ENCODE peak calls at places on chromosomes 6 and 20, in four cellular contexts. One of them, this sample, is unnamed.
A peak's percentile ranks its signal among the peaks of the same experiment; 100 is the strongest.

GRCh38 chr20:35023624-35024023 is 68.0 kb downstream of the MYH7B start:
- DNase-seq in GM12878: no peak
- DNase-seq in H1: no peak
- DNase-seq in K562: no peak
- DNase-seq in this sample: no peak

GRCh38 chr20:50418890-50419642 is 91.1 kb upstream of the PTPN1 start:
- DNase-seq in H1: no peak
- DNase-seq in K562: no peak
- DNase-seq in GM12878: no peak
- DNase-seq in this sample: no peak

GRCh38 chr6:56954389-56955170 is at the start of gene BEND6:
- DNase-seq in K562: peak; percentile 86
- DNase-seq in H1: peak; percentile 17
- DNase-seq in GM12878: no peak
- DNase-seq in this sample: peak; percentile 87

GRCh38 chr6:27541212-27541931 is 68.5 kb upstream of the ZNF184 start:
- DNase-seq in K562: peak; percentile 65
- DNase-seq in H1: no peak
- DNase-seq in GM12878: no peak
- DNase-seq in this sample: peak; percentile 14

GRCh38 chr6:56232446-56232845 is 14.9 kb downstream of the COL21A1 start:
- DNase-seq in GM12878: no peak
- DNase-seq in K562: no peak
- DNase-seq in H1: no peak
- DNase-seq in this sample: no peak

GRCh38 chr6:56517155-56517745 is 125.4 kb downstream of the DST start:
- DNase-seq in K562: no peak
- DNase-seq in H1: no peak
- DNase-seq in GM12878: no peak
- DNase-seq in this sample: peak; percentile 84

GRCh38 chr6:135600086-135600702 is 102.7 kb upstream of the AHI1 start:
- DNase-seq in GM12878: no peak
- DNase-seq in K562: no peak
- DNase-seq in H1: no peak
- DNase-seq in this sample: no peak

GRCh38 chr6:18431581-18431980 is 44.4 kb downstream of the RNF144B start:
- DNase-seq in GM12878: no peak
- DNase-seq in K562: no peak
- DNase-seq in H1: no peak
- DNase-seq in this sample: peak; percentile 16

GRCh38 chr20:33684533-33685327 is 1.5 kb downstream of the E2F1 start:
- DNase-seq in K562: no peak
- DNase-seq in H1: no peak
- DNase-seq in GM12878: no peak
- DNase-seq in this sample: no peak

GRCh38 chr6:73790572-73790971 is 94.6 kb downstream of the CD109 start:
- DNase-seq in GM12878: no peak
- DNase-seq in K562: no peak
- DNase-seq in H1: no peak
- DNase-seq in this sample: no peak

GRCh38 chr6:157060440-157060949 is 262.8 kb downstream of the TMEM242 start:
- DNase-seq in K562: no peak
- DNase-seq in GM12878: no peak
- DNase-seq in H1: no peak
- DNase-seq in this sample: no peak

GRCh38 chr6:38113810-38114577 is 294.5 kb downstream of the ZFAND3 start:
- DNase-seq in H1: no peak
- DNase-seq in K562: no peak
- DNase-seq in GM12878: no peak
- DNase-seq in this sample: peak; percentile 31

GRCh38 chr6:7087066-7087465 is 20.7 kb upstream of the RREB1 start:
- DNase-seq in H1: no peak
- DNase-seq in GM12878: no peak
- DNase-seq in K562: no peak
- DNase-seq in this sample: peak; percentile 10

GRCh38 chr6:49513153-49513989 is 13.6 kb downstream of the GLYATL3 start:
- DNase-seq in K562: no peak
- DNase-seq in H1: no peak
- DNase-seq in GM12878: no peak
- DNase-seq in this sample: peak; percentile 1

GRCh38 chr6:109306733-109307132 is 75.5 kb downstream of the CD164 start:
- DNase-seq in H1: no peak
- DNase-seq in K562: peak; percentile 56
- DNase-seq in GM12878: no peak
- DNase-seq in this sample: no peak

GRCh38 chr6:151773382-151773781 is 34.1 kb upstream of the ESR1 start:
- DNase-seq in H1: no peak
- DNase-seq in K562: no peak
- DNase-seq in GM12878: no peak
- DNase-seq in this sample: no peak

GRCh38 chr20:3646651-3647050 is 16.5 kb downstream of the GFRA4 start:
- DNase-seq in K562: no peak
- DNase-seq in GM12878: no peak
- DNase-seq in H1: no peak
- DNase-seq in this sample: no peak

GRCh38 chr6:169097336-169098052 is 156.2 kb downstream of the THBS2 start:
- DNase-seq in GM12878: no peak
- DNase-seq in K562: no peak
- DNase-seq in H1: no peak
- DNase-seq in this sample: peak; percentile 99

GRCh38 chr20:341682-342081 is 5.2 kb upstream of the NRSN2 start:
- DNase-seq in H1: no peak
- DNase-seq in GM12878: no peak
- DNase-seq in K562: peak; percentile 54
- DNase-seq in this sample: peak; percentile 89

GRCh38 chr6:115195239-115195638 is 852.4 kb upstream of the HS3ST5 start:
- DNase-seq in H1: no peak
- DNase-seq in GM12878: no peak
- DNase-seq in K562: no peak
- DNase-seq in this sample: no peak

GRCh38 chr6:41374618-41375590 is 39.5 kb downstream of the NCR2 start:
- DNase-seq in K562: no peak
- DNase-seq in GM12878: no peak
- DNase-seq in H1: no peak
- DNase-seq in this sample: no peak

GRCh38 chr6:115544765-115545409 is 515.8 kb downstream of the FRK start:
- DNase-seq in H1: no peak
- DNase-seq in GM12878: no peak
- DNase-seq in K562: no peak
- DNase-seq in this sample: no peak

GRCh38 chr20:22232923-22233322 is 351.4 kb downstream of the FOXA2 start:
- DNase-seq in H1: no peak
- DNase-seq in GM12878: no peak
- DNase-seq in K562: no peak
- DNase-seq in this sample: no peak

GRCh38 chr6:99282479-99283062 is 66.9 kb downstream of the FAXC start:
- DNase-seq in K562: peak; percentile 18
- DNase-seq in GM12878: no peak
- DNase-seq in H1: no peak
- DNase-seq in this sample: peak; percentile 30

GRCh38 chr6:150273457-150274309 is 95.1 kb upstream of the IYD start:
- DNase-seq in H1: no peak
- DNase-seq in K562: no peak
- DNase-seq in GM12878: no peak
- DNase-seq in this sample: no peak

GRCh38 chr6:97097068-97098047 is 172.8 kb downstream of the KLHL32 start:
- DNase-seq in GM12878: no peak
- DNase-seq in K562: no peak
- DNase-seq in H1: no peak
- DNase-seq in this sample: no peak

GRCh38 chr6:85640806-85641205 is 1.9 kb downstream of the SYNCRIP start:
- DNase-seq in H1: no peak
- DNase-seq in K562: no peak
- DNase-seq in GM12878: no peak
- DNase-seq in this sample: peak; percentile 24

DNA sequence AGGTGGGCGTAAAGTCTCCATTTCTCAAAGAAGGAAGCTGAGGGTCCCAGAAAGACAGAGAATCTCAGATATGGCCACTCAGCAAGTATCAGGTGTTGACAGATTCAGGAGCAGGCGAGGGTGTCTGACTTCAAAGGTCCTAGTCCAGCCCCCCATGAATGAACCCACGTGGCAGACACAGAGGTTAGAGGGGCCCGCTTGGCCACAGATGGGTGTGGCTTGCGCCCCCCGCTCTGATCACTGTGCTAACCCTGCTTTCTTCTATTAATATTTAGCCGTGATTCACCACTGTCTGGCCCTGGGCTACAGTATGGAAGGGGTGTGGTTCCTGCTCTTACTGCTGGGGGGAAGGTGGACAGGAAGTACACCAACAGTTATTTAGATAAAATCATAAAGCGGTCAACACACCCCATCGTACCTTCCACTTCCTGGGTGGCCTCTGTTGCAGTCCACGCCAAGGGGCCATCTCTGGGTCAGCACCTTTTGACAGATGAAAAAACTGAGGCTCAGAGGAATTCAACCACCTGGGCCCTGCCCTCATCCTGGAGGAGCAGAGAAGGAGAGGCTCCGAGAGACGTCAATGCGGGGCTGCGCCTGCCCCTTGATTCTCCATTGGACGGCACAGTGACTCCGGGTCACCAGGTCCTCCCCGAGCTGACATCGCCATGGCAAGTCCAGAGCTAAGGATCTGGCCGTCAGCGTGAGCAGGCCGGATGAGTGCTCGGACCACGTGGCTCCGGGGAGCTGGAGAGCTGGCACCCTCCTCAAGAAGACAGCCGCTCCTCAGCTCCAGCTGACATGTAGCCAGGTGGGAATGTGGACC is 206.3 kb downstream of the PREX1 start:
- DNase-seq in H1: no peak
- DNase-seq in K562: peak; percentile 46
- DNase-seq in GM12878: no peak
- DNase-seq in this sample: peak; percentile 4
- TF ChIP-seq CHD1 in H1: no peak
- TF ChIP-seq CHD1 in K562: no peak
- TF ChIP-seq CHD1 in GM12878: no peak
- TF ChIP-seq CHD1 in this sample: no peak

GRCh38 chr20:45429618-45430017 is 13.7 kb downstream of the PIGT start:
- DNase-seq in GM12878: no peak
- DNase-seq in K562: no peak
- DNase-seq in H1: no peak
- DNase-seq in this sample: no peak

GRCh38 chr20:45427236-45428149 is 11.6 kb downstream of the PIGT start:
- DNase-seq in K562: peak; percentile 60
- DNase-seq in GM12878: no peak
- DNase-seq in H1: no peak
- DNase-seq in this sample: no peak

GRCh38 chr20:45423700-45424099 is 7.8 kb downstream of the PIGT start:
- DNase-seq in H1: no peak
- DNase-seq in GM12878: no peak
- DNase-seq in K562: no peak
- DNase-seq in this sample: no peak

GRCh38 chr20:45425561-45425960 is 9.6 kb downstream of the PIGT start:
- DNase-seq in K562: no peak
- DNase-seq in H1: no peak
- DNase-seq in GM12878: no peak
- DNase-seq in this sample: no peak

GRCh38 chr20:45426621-45427020 is 10.7 kb downstream of the PIGT start:
- DNase-seq in GM12878: no peak
- DNase-seq in H1: no peak
- DNase-seq in K562: no peak
- DNase-seq in this sample: no peak
- TF ChIP-seq CHD1 in GM12878: no peak
- TF ChIP-seq CHD1 in H1: no peak
- TF ChIP-seq CHD1 in K562: no peak
- TF ChIP-seq CHD1 in this sample: no peak

GRCh38 chr6:26105842-26106241 is 18.6 kb downstream of the HFE start:
- DNase-seq in H1: no peak
- DNase-seq in K562: no peak
- DNase-seq in GM12878: no peak
- DNase-seq in this sample: peak; percentile 77

GRCh38 chr6:26103141-26103769 is 16.0 kb downstream of the HFE start:
- DNase-seq in K562: no peak
- DNase-seq in GM12878: no peak
- DNase-seq in H1: no peak
- DNase-seq in this sample: peak; percentile 77

GRCh38 chr6:26105109-26105730 is 18.0 kb downstream of the HFE start:
- DNase-seq in K562: no peak
- DNase-seq in H1: no peak
- DNase-seq in GM12878: no peak
- DNase-seq in this sample: no peak

GRCh38 chr6:26103770-26104456 is 16.7 kb downstream of the HFE start:
- DNase-seq in GM12878: peak; percentile 99
- DNase-seq in H1: peak; percentile 80
- DNase-seq in K562: peak; percentile 90
- DNase-seq in this sample: peak; percentile 95

GRCh38 chr6:26104457-26105108 is 17.4 kb downstream of the HFE start:
- DNase-seq in H1: no peak
- DNase-seq in K562: peak; percentile 31
- DNase-seq in GM12878: no peak
- DNase-seq in this sample: no peak
- TF ChIP-seq CHD1 in H1: no peak
- TF ChIP-seq CHD1 in K562: no peak
- TF ChIP-seq CHD1 in GM12878: peak; percentile 21
- TF ChIP-seq CHD1 in this sample: no peak

DNA sequence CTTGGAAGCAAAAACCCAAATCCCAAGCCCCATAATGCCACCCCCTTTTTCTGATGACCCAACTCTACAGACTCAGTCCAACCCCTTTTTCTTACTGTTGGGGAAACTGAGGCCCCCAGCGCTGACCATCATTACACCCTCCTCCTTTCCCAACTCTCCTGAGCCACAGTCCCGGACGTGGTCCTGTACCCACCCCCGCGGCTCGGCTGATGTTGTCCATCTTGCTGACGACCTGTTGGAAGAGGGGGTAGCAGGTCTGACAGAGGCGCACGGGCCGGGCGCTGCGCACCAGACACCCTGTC is 533 bp downstream of the OSTM1 start:
- DNase-seq in H1: no peak
- DNase-seq in GM12878: no peak
- DNase-seq in K562: no peak
- DNase-seq in this sample: peak; percentile 31
- TF ChIP-seq CHD1 in H1: no peak
- TF ChIP-seq CHD1 in GM12878: no peak
- TF ChIP-seq CHD1 in K562: no peak
- TF ChIP-seq CHD1 in this sample: no peak

DNA sequence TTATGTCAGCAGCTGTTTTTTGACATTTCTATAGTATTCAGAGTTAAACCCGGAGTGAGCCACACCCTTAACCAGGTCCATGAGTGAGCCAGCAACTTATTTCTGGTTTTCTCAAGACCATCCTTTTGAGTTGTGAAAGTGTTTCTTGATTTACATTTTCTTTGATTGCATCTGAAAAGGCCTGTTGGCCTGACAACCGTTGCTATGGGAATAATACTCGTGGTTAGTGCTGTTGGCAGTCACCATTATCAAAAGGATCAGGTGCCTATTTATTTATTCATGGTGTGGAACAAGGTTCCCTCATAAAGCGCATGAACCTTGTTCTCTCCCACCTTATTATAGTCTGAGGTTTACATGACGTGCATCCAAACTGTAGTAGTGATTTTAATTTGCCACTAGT is 91.2 kb downstream of the DTD1 start:
- DNase-seq in GM12878: no peak
- DNase-seq in H1: no peak
- DNase-seq in K562: no peak
- DNase-seq in this sample: peak; percentile 39
- TF ChIP-seq CHD1 in GM12878: no peak
- TF ChIP-seq CHD1 in H1: no peak
- TF ChIP-seq CHD1 in K562: no peak
- TF ChIP-seq CHD1 in this sample: no peak

GRCh38 chr6:11766589-11767450 is 11.8 kb downstream of the ADTRP start:
- DNase-seq in K562: no peak
- DNase-seq in H1: no peak
- DNase-seq in GM12878: no peak
- DNase-seq in this sample: peak; percentile 98
- TF ChIP-seq CHD1 in K562: no peak
- TF ChIP-seq CHD1 in H1: no peak
- TF ChIP-seq CHD1 in GM12878: no peak
- TF ChIP-seq CHD1 in this sample: no peak